ENCODE peak calls at places on chromosome 12, in six cellular contexts. One of them, this sample, is unnamed.

GRCh38 chr12:116563262-116563661 is 4.1 kb downstream of the MAP1LC3B2 start:
- DNase-seq in germinal center: no peak
- DNase-seq in ascending aorta: no peak
- DNase-seq in activated T-cell treated with anti-CD3 and anti-CD28 coated beads for 1 hour: no peak
- DNase-seq in GF-D8: no peak
- DNase-seq in pancreas: no peak
- DNase-seq in this sample: no peak

GRCh38 chr12:23843958-23844357 is 105.5 kb downstream of the SOX5 start:
- DNase-seq in germinal center: no peak
- DNase-seq in ascending aorta: no peak
- DNase-seq in activated T-cell treated with anti-CD3 and anti-CD28 coated beads for 1 hour: no peak
- DNase-seq in GF-D8: no peak
- DNase-seq in pancreas: no peak
- DNase-seq in this sample: no peak

GRCh38 chr12:90342081-90342480 is 612.9 kb downstream of the CCER1 start:
- DNase-seq in germinal center: no peak
- DNase-seq in ascending aorta: no peak
- DNase-seq in activated T-cell treated with anti-CD3 and anti-CD28 coated beads for 1 hour: no peak
- DNase-seq in GF-D8: no peak
- DNase-seq in pancreas: no peak
- DNase-seq in this sample: no peak

GRCh38 chr12:129753596-129753995 is 150.2 kb downstream of the TMEM132D start:
- DNase-seq in germinal center: no peak
- DNase-seq in ascending aorta: no peak
- DNase-seq in activated T-cell treated with anti-CD3 and anti-CD28 coated beads for 1 hour: no peak
- DNase-seq in GF-D8: no peak
- DNase-seq in pancreas: no peak
- DNase-seq in this sample: no peak

GRCh38 chr12:62581288-62582064 is 114.8 kb downstream of the MON2 start:
- DNase-seq in germinal center: peak; percentile 29
- DNase-seq in ascending aorta: no peak
- DNase-seq in activated T-cell treated with anti-CD3 and anti-CD28 coated beads for 1 hour: no peak
- DNase-seq in GF-D8: peak; percentile 49
- DNase-seq in pancreas: no peak
- DNase-seq in this sample: peak; percentile 10

GRCh38 chr12:9710584-9711375 is 22.1 kb downstream of the CLECL1 start:
- DNase-seq in germinal center: no peak
- DNase-seq in ascending aorta: no peak
- DNase-seq in activated T-cell treated with anti-CD3 and anti-CD28 coated beads for 1 hour: no peak
- DNase-seq in GF-D8: no peak
- DNase-seq in pancreas: no peak
- DNase-seq in this sample: no peak

GRCh38 chr12:26090853-26091510 is 33.9 kb downstream of the BHLHE41 start:
- DNase-seq in germinal center: no peak
- DNase-seq in ascending aorta: no peak
- DNase-seq in activated T-cell treated with anti-CD3 and anti-CD28 coated beads for 1 hour: no peak
- DNase-seq in GF-D8: no peak
- DNase-seq in pancreas: no peak
- DNase-seq in this sample: no peak

GRCh38 chr12:94805749-94806148 is 155.4 kb upstream of the TMCC3 start:
- DNase-seq in germinal center: no peak
- DNase-seq in ascending aorta: no peak
- DNase-seq in activated T-cell treated with anti-CD3 and anti-CD28 coated beads for 1 hour: no peak
- DNase-seq in GF-D8: peak; percentile 27
- DNase-seq in pancreas: no peak
- DNase-seq in this sample: no peak

GRCh38 chr12:6553051-6553868 is 2.6 kb downstream of the IFFO1 start:
- DNase-seq in germinal center: no peak
- DNase-seq in ascending aorta: no peak
- DNase-seq in activated T-cell treated with anti-CD3 and anti-CD28 coated beads for 1 hour: no peak
- DNase-seq in GF-D8: no peak
- DNase-seq in pancreas: no peak
- DNase-seq in this sample: peak; percentile 87

GRCh38 chr12:132194056-132194455 is 49.8 kb downstream of the NOC4L start:
- DNase-seq in germinal center: no peak
- DNase-seq in ascending aorta: no peak
- DNase-seq in activated T-cell treated with anti-CD3 and anti-CD28 coated beads for 1 hour: no peak
- DNase-seq in GF-D8: no peak
- DNase-seq in pancreas: no peak
- DNase-seq in this sample: no peak

GRCh38 chr12:22101749-22102243 is 55.8 kb downstream of the CMAS start:
- DNase-seq in germinal center: no peak
- DNase-seq in ascending aorta: no peak
- DNase-seq in activated T-cell treated with anti-CD3 and anti-CD28 coated beads for 1 hour: no peak
- DNase-seq in GF-D8: no peak
- DNase-seq in pancreas: no peak
- DNase-seq in this sample: no peak

GRCh38 chr12:104669851-104670337 is 213.1 kb downstream of the CHST11 start:
- DNase-seq in germinal center: no peak
- DNase-seq in ascending aorta: no peak
- DNase-seq in activated T-cell treated with anti-CD3 and anti-CD28 coated beads for 1 hour: no peak
- DNase-seq in GF-D8: peak; percentile 98
- DNase-seq in pancreas: no peak
- DNase-seq in this sample: no peak

GRCh38 chr12:45278447-45278846 is 62.6 kb downstream of the ANO6 start:
- DNase-seq in germinal center: no peak
- DNase-seq in ascending aorta: no peak
- DNase-seq in activated T-cell treated with anti-CD3 and anti-CD28 coated beads for 1 hour: no peak
- DNase-seq in GF-D8: no peak
- DNase-seq in pancreas: no peak
- DNase-seq in this sample: no peak

GRCh38 chr12:92955997-92956663 is 27.0 kb upstream of the EEA1 start:
- DNase-seq in germinal center: no peak
- DNase-seq in ascending aorta: no peak
- DNase-seq in activated T-cell treated with anti-CD3 and anti-CD28 coated beads for 1 hour: no peak
- DNase-seq in GF-D8: no peak
- DNase-seq in pancreas: no peak
- DNase-seq in this sample: no peak

GRCh38 chr12:10540776-10541205 is 35.1 kb downstream of the EIF2S3B start:
- DNase-seq in germinal center: no peak
- DNase-seq in ascending aorta: no peak
- DNase-seq in activated T-cell treated with anti-CD3 and anti-CD28 coated beads for 1 hour: no peak
- DNase-seq in GF-D8: no peak
- DNase-seq in pancreas: no peak
- DNase-seq in this sample: no peak

GRCh38 chr12:108447168-108447840 is 67.8 kb upstream of the FICD start:
- DNase-seq in germinal center: no peak
- DNase-seq in ascending aorta: no peak
- DNase-seq in activated T-cell treated with anti-CD3 and anti-CD28 coated beads for 1 hour: no peak
- DNase-seq in GF-D8: no peak
- DNase-seq in pancreas: no peak
- DNase-seq in this sample: no peak

This sample was measured in DMS79 treated with DMSO at 0.1 percent for 48 hours.